ENCODE peak calls at places on chromosomes 4 and X, in seven cellular contexts. L is NCI-H2171 treated with DMSO at 0.1 percent for 48 hours; B is neural progenitor cell; J is HepG2; X is activated T-cell treated with anti-CD3 and anti-CD28 coated beads, Interleukin-2, amount 50 U/mL, for 48 hours; I is BE2C; D is mesenteric fat pad. P is an unnamed sample.

GRCh38 chrX:69031181-69031580 is 134.1 kb downstream of the PJA1 start:
- DNase-seq in L (no peak), B (peak; percentile 75), J (peak; percentile 6), X (no peak), I (no peak), D (no peak), P (peak; percentile 4)

GRCh38 chr4:147625733-147626132 is 8.5 kb downstream of the TMEM184C start:
- DNase-seq in L (no peak), B (no peak), J (no peak), X (no peak), I (no peak), D (no peak), P (no peak)

GRCh38 chr4:74738756-74739155 is 55.6 kb downstream of the BTC start:
- DNase-seq in L (peak; percentile 46), B (no peak), J (no peak), X (no peak), I (no peak), D (no peak), P (no peak)

GRCh38 chr4:14926368-14926767 is 75.9 kb upstream of the CPEB2 start:
- DNase-seq in L (no peak), B (no peak), J (no peak), X (no peak), I (no peak), D (no peak), P (no peak)

GRCh38 chrX:63922221-63922620 is 137.2 kb upstream of the ARHGEF9 start:
- DNase-seq in L (no peak), B (no peak), J (no peak), X (no peak), I (no peak), D (no peak), P (no peak)

GRCh38 chrX:97290199-97290598 is 406.5 kb downstream of the RPA4 start:
- DNase-seq in L (no peak), B (no peak), J (peak; percentile 14), X (no peak), I (no peak), D (no peak), P (no peak)

GRCh38 chrX:153523269-153523668 is 5.8 kb downstream of the ATP2B3 start:
- DNase-seq in L (no peak), B (no peak), J (no peak), X (no peak), I (no peak), D (no peak), P (no peak)

GRCh38 chr4:118740869-118741268 is 55.7 kb downstream of the METTL14 start:
- DNase-seq in L (no peak), B (peak; percentile 42), J (no peak), X (no peak), I (no peak), D (no peak), P (peak; percentile 61)

GRCh38 chr4:6716958-6717655 is 1.1 kb downstream of the BLOC1S4 start:
- DNase-seq in L (no peak), B (no peak), J (no peak), X (no peak), I (no peak), D (peak; percentile 16), P (peak; percentile 50)

GRCh38 chr4:153465583-153465921 is 608 bp upstream of the TMEM131L start:
- DNase-seq in L (peak; percentile 26), B (peak; percentile 54), J (peak; percentile 37), X (no peak), I (peak; percentile 49), D (no peak), P (peak; percentile 46)

GRCh38 chr4:38501698-38502097 is 162.3 kb upstream of the KLF3 start:
- DNase-seq in L (no peak), B (no peak), J (no peak), X (no peak), I (no peak), D (no peak), P (no peak)